ENCODE peak calls at places on chromosomes 7 and 10, in ten cellular contexts. J, O, Y, I, P, A, L, E, R and T are unnamed samples.

GRCh38 chr10:85643839-85644525 is 722.6 kb downstream of the GRID1 start:
- DNase-seq in L (no peak), Y (no peak), R (no peak), E (peak), A (no peak), J (no peak), P (no peak), I (no peak), O (no peak), T (no peak)

GRCh38 chr7:40843338-40844026 is 708.7 kb downstream of the SUGCT start:
- DNase-seq in E (no peak), O (no peak), I (no peak), Y (no peak), P (no peak), L (peak), J (no peak), A (no peak), R (no peak), T (no peak)

GRCh38 chr7:18553585-18554055 is 58.1 kb downstream of the HDAC9 start:
- DNase-seq in E (no peak), A (no peak), L (no peak), I (no peak), O (no peak), J (no peak), Y (no peak), R (no peak), P (no peak), T (no peak)

GRCh38 chr10:121956111-121957061 is 18.6 kb downstream of the NSMCE4A start:
- DNase-seq in L (peak), Y (no peak), P (peak), I (no peak), R (no peak), O (no peak), A (no peak), E (peak), J (no peak), T (no peak)

GRCh38 chr10:74035324-74035723 is 37.4 kb downstream of the VCL start:
- DNase-seq in O (peak), I (no peak), P (no peak), A (no peak), Y (no peak), R (no peak), J (no peak), E (no peak), L (peak), T (no peak)

GRCh38 chr7:40015790-40016296 is 65.8 kb downstream of the CDK13 start:
- DNase-seq in R (peak), A (no peak), J (no peak), E (peak), I (no peak), P (peak), L (peak), O (peak), Y (no peak), T (no peak)

GRCh38 chr7:151809156-151809863 is 67.6 kb downstream of the PRKAG2 start:
- DNase-seq in P (no peak), A (peak), Y (no peak), E (no peak), I (no peak), O (no peak), J (no peak), R (no peak), L (no peak), T (no peak)

GRCh38 chr7:38448842-38449241 is 175.4 kb upstream of the TARP start:
- DNase-seq in O (no peak), I (no peak), E (peak), J (no peak), A (no peak), L (no peak), R (no peak), P (no peak), Y (no peak), T (no peak)

GRCh38 chr10:73908853-73909611 is 1.9 kb upstream of the PLAU start:
- DNase-seq in R (peak), J (no peak), P (peak), E (peak), Y (peak), I (peak), A (peak), O (peak), L (peak), T (peak)

GRCh38 chr10:94630017-94630688 is 53.4 kb upstream of the CYP2C18 start:
- DNase-seq in E (peak), L (peak), I (peak), O (peak), R (peak), Y (no peak), A (no peak), P (no peak), J (no peak), T (no peak)

GRCh38 chr7:13879994-13880686 is 109.3 kb downstream of the ETV1 start:
- DNase-seq in E (peak), Y (no peak), J (no peak), A (no peak), I (no peak), O (no peak), P (peak), L (no peak), R (no peak), T (no peak)

GRCh38 chr10:88879754-88880286 is at the start of gene STAMBPL1:
- DNase-seq in Y (no peak), A (no peak), I (no peak), P (no peak), L (no peak), O (peak), E (no peak), R (no peak), J (peak), T (no peak)
- TF ChIP-seq CTCF in Y (no peak), A (no peak), I (no peak), P (no peak), L (no peak), O (no peak), E (no peak), R (no peak), J (no peak), T (no peak)

DNA sequence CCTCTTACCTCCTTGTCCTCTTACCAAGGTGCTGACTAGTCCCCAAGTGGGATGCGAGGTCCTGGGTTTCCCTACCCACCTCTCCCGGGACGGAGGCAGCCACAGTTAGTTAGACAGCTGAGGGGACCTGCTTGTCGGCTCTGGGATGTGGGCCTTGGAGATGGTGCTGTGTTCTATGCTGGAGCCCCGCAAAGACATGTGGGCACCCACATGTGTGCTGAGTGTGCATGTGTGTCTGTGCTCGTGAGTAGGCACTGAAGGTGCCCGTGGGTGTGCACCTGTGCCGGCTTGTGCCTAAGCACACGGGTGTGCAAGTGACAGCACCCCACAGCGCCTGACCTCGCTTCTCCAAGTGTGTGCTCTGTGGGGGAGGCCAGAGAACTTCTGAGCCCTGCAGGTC is 62.2 kb downstream of the NEURL1 start:
- DNase-seq in P (no peak), O (no peak), R (no peak), Y (no peak), I (no peak), A (no peak), L (no peak), J (no peak), E (no peak), T (no peak)
- H3K4me3 ChIP-seq in P (peak), O (no peak), R (peak), Y (peak), I (no peak), A (peak), L (no peak), J (peak), E (no peak), T (peak)

GRCh38 chr10:89419548-89419947 is 5.2 kb downstream of the IFIT5 start:
- DNase-seq in Y (no peak), R (no peak), L (peak), E (peak), A (no peak), I (no peak), P (no peak), O (peak), J (no peak), T (no peak)
- TF ChIP-seq CTCF in Y (no peak), R (peak), L (peak), E (peak), A (peak), I (peak), P (peak), O (peak), J (peak), T (peak)

DNA sequence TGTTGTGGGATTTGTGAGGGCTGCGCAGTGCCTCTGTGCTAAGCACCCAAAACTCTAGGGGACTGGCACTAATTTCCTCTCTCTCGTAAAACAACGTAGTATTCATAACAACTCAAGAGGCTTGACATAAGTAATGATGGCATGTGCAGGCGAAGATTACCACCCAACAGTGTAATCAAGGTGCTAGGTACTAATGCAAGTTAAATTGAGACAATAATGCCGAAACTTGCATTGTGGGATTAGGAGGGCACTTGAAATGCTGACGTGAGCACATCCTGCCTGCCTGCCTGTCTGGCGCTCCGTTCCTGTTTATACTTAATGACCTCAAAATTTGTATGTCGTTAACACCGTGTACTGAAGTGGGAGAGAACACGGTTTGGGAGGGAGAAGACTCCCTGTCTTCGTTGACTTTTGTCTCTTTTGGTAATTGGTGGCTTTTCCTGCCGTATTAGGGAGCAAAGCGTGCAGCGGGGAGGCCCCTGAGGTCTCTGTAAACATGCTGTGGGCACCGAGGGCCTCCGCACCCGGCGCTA is 139.0 kb downstream of the MGMT start:
- DNase-seq in Y (no peak), I (no peak), O (no peak), R (no peak), P (no peak), J (no peak), E (no peak), L (no peak), A (no peak), T (no peak)
- H3K4me3 ChIP-seq in Y (no peak), I (no peak), O (no peak), R (no peak), P (no peak), J (no peak), E (no peak), L (no peak), A (no peak), T (no peak)

GRCh38 chr7:79741684-79742083 is 288.2 kb upstream of the MAGI2 start:
- DNase-seq in L (peak), O (no peak), I (no peak), Y (no peak), P (no peak), J (no peak), E (no peak), A (no peak), R (no peak), T (no peak)
- TF ChIP-seq CTCF in L (peak), O (peak), I (no peak), Y (no peak), P (peak), J (no peak), E (peak), A (no peak), R (peak), T (no peak)

DNA sequence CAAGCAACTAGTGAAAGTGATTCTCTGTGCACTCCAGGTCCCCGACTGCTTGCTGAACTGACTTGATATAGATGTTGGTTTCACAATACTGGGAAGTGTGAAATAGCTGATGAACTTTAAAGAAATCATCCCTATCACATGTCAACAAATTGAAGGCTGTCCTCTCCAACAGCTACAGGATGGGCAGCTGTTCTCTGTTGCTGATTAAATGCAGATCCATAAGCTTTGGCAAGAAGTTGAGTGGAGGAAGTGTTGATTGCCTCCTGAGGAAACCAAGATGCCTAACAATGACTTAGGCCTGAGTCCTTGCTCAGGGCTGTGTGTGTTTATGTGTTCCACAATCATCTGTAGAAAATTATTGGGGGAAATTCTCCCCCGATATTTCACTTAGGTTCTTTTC is 130.4 kb upstream of the GDF10 start:
- DNase-seq in P (no peak), O (no peak), I (no peak), E (no peak), L (peak), Y (no peak), R (no peak), J (no peak), A (no peak), T (no peak)
- H3K4me3 ChIP-seq in P (no peak), O (no peak), I (no peak), E (no peak), L (no peak), Y (no peak), R (no peak), J (no peak), A (no peak), T (no peak)

DNA sequence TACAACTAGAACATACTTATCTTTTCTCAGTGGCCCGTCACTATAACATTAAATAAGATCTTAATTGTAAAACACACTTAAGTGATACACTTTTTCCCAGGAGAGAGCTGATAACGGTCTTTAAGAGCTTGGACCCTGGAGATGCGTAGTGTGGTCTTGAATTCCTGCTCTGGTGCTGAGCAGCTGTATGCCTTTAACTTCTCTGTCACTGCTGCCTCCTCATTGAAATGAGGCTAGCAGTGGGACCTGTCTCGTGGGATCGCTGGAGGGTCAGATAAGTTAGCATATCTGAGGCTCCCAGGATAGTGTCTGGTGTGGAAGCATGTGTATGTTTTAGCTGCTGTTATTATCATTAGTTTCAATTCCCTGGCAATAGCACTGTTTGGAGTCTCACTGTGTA is 194.9 kb downstream of the SDK1 start:
- DNase-seq in E (no peak), R (no peak), L (peak), I (no peak), P (no peak), A (no peak), Y (no peak), O (no peak), J (no peak), T (no peak)
- TF ChIP-seq CTCF in E (no peak), R (no peak), L (no peak), I (no peak), P (no peak), A (no peak), Y (no peak), O (no peak), J (no peak), T (no peak)

DNA sequence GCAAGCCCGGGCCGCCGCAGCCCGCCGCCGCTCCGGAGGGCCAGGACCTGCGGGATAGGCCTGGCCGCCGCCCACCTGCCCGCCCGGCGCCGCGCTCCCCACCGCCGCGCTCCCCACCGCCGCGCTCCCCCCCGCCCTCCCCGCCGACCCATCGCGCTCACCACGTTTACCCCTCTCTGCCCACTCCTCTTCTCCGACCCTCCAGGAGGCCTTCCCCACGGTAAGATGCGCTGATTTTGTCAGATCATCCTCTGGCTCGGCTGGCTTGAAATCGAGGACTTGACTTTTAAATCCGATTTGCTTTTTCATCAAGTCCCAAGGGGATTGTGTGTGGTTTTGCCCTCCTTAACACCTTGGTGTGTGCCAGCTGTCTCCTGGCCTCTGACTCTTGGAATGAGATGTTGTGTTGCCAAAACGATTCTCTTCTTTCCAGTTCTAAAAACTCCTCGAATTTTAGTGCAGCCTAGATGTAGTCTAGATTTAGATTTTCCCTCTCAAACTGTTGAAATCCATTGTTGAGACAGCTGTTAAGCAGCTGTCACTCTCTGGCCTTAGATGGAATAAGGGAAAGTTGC is 738 bp downstream of the POM121 start:
- DNase-seq in I (peak), L (peak), J (no peak), E (peak), A (no peak), O (peak), R (no peak), P (no peak), Y (no peak), T (no peak)
- H3K4me3 ChIP-seq in I (peak), L (peak), J (peak), E (peak), A (peak), O (peak), R (peak), P (peak), Y (peak), T (peak)

GRCh38 chr10:119297207-119297968 is 90.0 kb downstream of the GRK5 start:
- DNase-seq in J (no peak), O (no peak), E (no peak), P (no peak), L (peak), I (no peak), R (no peak), Y (no peak), A (no peak), T (no peak)
- TF ChIP-seq CTCF in J (no peak), O (no peak), E (no peak), P (no peak), L (no peak), I (no peak), R (no peak), Y (no peak), A (no peak), T (no peak)

DNA sequence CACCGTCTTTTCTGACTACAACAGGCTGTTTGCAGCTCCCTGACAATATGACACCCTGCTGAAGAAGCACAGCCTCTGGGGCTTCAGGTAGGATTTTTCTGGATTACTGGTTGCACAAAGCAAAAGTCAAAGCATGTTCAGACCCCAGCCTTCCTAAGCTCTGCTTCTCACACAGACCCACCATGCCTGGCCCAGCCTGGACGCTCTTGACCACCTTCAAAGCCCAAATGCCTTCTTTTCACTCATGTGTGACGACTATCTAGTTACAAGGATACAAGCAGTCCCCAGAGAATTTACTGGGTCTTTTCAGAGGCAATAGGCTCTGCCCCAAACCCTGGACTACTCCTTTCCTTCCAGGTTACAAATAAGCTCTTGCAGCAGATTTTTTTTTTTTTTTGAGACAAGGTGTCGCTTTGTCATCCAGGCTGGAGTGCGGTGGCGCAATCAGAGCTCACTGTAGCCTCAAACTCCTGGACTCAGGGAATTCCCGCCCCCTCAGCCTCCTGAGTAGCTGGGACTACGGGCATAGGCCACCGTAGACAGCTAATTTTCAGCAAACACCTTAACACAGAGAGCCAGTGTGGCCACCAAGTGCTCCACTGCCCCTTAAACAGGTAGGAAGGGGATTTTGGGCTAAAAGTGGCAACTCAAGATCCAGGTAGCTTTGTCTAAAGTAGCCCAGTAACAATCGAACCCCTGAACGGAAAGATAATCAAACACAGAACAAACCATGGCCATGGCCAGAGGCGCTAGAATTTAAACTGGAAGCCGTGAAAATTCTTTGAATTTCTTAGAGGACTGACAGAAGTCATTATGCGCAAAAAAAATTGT is 16.2 kb downstream of the SVIL start:
- DNase-seq in A (peak), R (no peak), L (peak), E (no peak), P (peak), Y (peak), I (no peak), J (no peak), O (no peak), T (no peak)
- H3K4me3 ChIP-seq in A (no peak), R (no peak), L (no peak), E (no peak), P (no peak), Y (peak), I (no peak), J (no peak), O (no peak), T (no peak)